ENCODE peak calls at places on chromosomes 2 and 18, in six cellular contexts. H, B, Y, C, X and R are unnamed samples.
A peak's percentile ranks its signal among the peaks of the same experiment; 100 is the strongest.

GRCh38 chr2:27407798-27408491 is 1.4 kb downstream of the PPM1G start:
- DNase-seq in C (peak; percentile 78), X (peak; percentile 65), B (peak; percentile 72), Y (no peak), H (peak; percentile 73), R (peak; percentile 74)

GRCh38 chr2:138500592-138501426 is 761 bp upstream of the SPOPL start:
- DNase-seq in H (peak; percentile 30), B (no peak), Y (no peak), C (no peak), X (no peak), R (no peak)

GRCh38 chr2:235293060-235293459 is 200.8 kb upstream of the AGAP1 start:
- DNase-seq in X (no peak), Y (no peak), C (no peak), H (no peak), B (no peak), R (no peak)

GRCh38 chr2:41595235-41595634 is 452.6 kb upstream of the PKDCC start:
- DNase-seq in B (peak; percentile 44), C (no peak), Y (no peak), X (peak; percentile 33), H (no peak), R (peak; percentile 46)

GRCh38 chr2:47193607-47194006 is 38.5 kb upstream of the STPG4 start:
- DNase-seq in B (no peak), H (no peak), C (no peak), Y (no peak), X (no peak), R (no peak)

GRCh38 chr2:22952671-22953070 is 432.3 kb upstream of the KLHL29 start:
- DNase-seq in C (no peak), B (no peak), H (no peak), Y (no peak), X (no peak), R (no peak)

GRCh38 chr2:26251893-26252292 is 7.2 kb downstream of the HADHB start:
- DNase-seq in C (no peak), Y (no peak), B (no peak), H (no peak), X (peak; percentile 43), R (peak; percentile 37)

GRCh38 chr2:239308696-239309397 is 92.0 kb downstream of the HDAC4 start:
- DNase-seq in H (no peak), X (peak; percentile 70), Y (peak; percentile 69), C (no peak), B (no peak), R (peak; percentile 57)

GRCh38 chr2:98334439-98335078 is 11.7 kb upstream of the CNGA3 start:
- DNase-seq in X (peak; percentile 68), B (peak; percentile 95), Y (no peak), C (peak; percentile 50), H (no peak), R (peak; percentile 65)

GRCh38 chr2:114929225-114929624 is 486.8 kb downstream of the DPP10 start:
- DNase-seq in C (no peak), Y (no peak), B (peak; percentile 2), H (no peak), X (no peak), R (no peak)

GRCh38 chr2:205681836-205682238 is 464 bp upstream of the NRP2 start:
- DNase-seq in B (peak; percentile 10), C (no peak), H (no peak), X (peak; percentile 38), Y (no peak), R (peak; percentile 31)

GRCh38 chr2:3160751-3161330 is 216.8 kb downstream of the EIPR1 start:
- DNase-seq in H (no peak), C (no peak), Y (no peak), X (no peak), B (no peak), R (no peak)

GRCh38 chr2:121961761-121962160 is 206.3 kb downstream of the TSN start:
- DNase-seq in X (no peak), Y (no peak), H (no peak), B (no peak), C (no peak), R (no peak)

GRCh38 chr2:106299696-106300095 is 105.6 kb upstream of the UXS1 start:
- DNase-seq in H (no peak), Y (no peak), B (no peak), X (no peak), C (no peak), R (no peak)

GRCh38 chr2:155161314-155161713 is 462.8 kb downstream of the KCNJ3 start:
- DNase-seq in H (no peak), C (no peak), X (no peak), Y (no peak), B (no peak), R (no peak)

GRCh38 chr18:56747032-56747658 is 96.0 kb downstream of the WDR7 start:
- DNase-seq in C (no peak), Y (no peak), X (no peak), B (no peak), H (no peak), R (no peak)

GRCh38 chr18:2154278-2154677 is 417.0 kb downstream of the METTL4 start:
- DNase-seq in X (no peak), Y (no peak), B (no peak), H (no peak), C (no peak), R (no peak)

GRCh38 chr2:220144411-220144810 is 517.0 kb downstream of the SLC4A3 start:
- DNase-seq in H (no peak), X (peak; percentile 47), B (peak; percentile 42), Y (no peak), C (no peak), R (peak; percentile 45)

GRCh38 chr2:238475571-238475970 is 48.8 kb downstream of the ASB1 start:
- DNase-seq in B (no peak), X (no peak), H (no peak), Y (no peak), C (no peak), R (no peak)

GRCh38 chr2:238895901-238896600 is 48.2 kb downstream of the TWIST2 start:
- DNase-seq in H (no peak), C (no peak), Y (peak; percentile 91), X (peak; percentile 91), B (no peak), R (peak; percentile 84)

GRCh38 chr2:168964251-168964807 is 63.2 kb downstream of the G6PC2 start:
- DNase-seq in B (peak; percentile 73), X (no peak), C (no peak), Y (no peak), H (no peak), R (no peak)

GRCh38 chr2:75503048-75503607 is 57.6 kb downstream of the EVA1A start:
- DNase-seq in X (peak; percentile 54), C (peak; percentile 12), H (no peak), Y (no peak), B (peak; percentile 72), R (peak; percentile 72)

GRCh38 chr2:63438171-63438570 is 150.1 kb downstream of the WDPCP start:
- DNase-seq in Y (no peak), B (no peak), C (no peak), H (no peak), X (peak; percentile 3), R (peak; percentile 33)

GRCh38 chr2:18505703-18506341 is 54.6 kb downstream of the RDH14 start:
- DNase-seq in X (no peak), Y (no peak), B (no peak), C (no peak), H (no peak), R (no peak)

GRCh38 chr18:69916412-69916811 is 31.3 kb downstream of the CD226 start:
- DNase-seq in B (peak; percentile 79), C (peak; percentile 7), H (no peak), Y (no peak), X (no peak), R (no peak)

GRCh38 chr2:97931851-97932211 is 63.9 kb downstream of the TMEM131 start:
- DNase-seq in C (no peak), H (no peak), Y (no peak), B (no peak), X (no peak), R (no peak)

GRCh38 chr2:29528891-29529520 is 392.4 kb downstream of the ALK start:
- DNase-seq in X (peak; percentile 35), H (no peak), C (no peak), Y (no peak), B (peak; percentile 52), R (peak; percentile 49)

GRCh38 chr2:178419123-178419522 is 31.9 kb downstream of the PRKRA start:
- DNase-seq in B (peak; percentile 64), H (no peak), Y (no peak), C (peak; percentile 22), X (peak; percentile 46), R (peak; percentile 59)

GRCh38 chr2:132651115-132652099 is 18.6 kb downstream of the LYPD1 start:
- DNase-seq in B (peak; percentile 29), X (peak; percentile 60), C (peak; percentile 63), H (peak; percentile 11), Y (no peak), R (peak; percentile 81)

GRCh38 chr2:39511219-39511785 is 74.2 kb upstream of the MAP4K3 start:
- DNase-seq in C (no peak), H (peak; percentile 61), Y (no peak), X (peak; percentile 43), B (no peak), R (no peak)

GRCh38 chr2:209208211-209208610 is 215.6 kb upstream of the MAP2 start:
- DNase-seq in C (peak; percentile 45), H (peak; percentile 44), X (no peak), Y (no peak), B (peak; percentile 43), R (peak; percentile 12)
- H3K4me3 ChIP-seq in C (peak overlapping the region; percentile 38), H (peak overlapping the region; percentile 17), X (no peak overlapping the region), Y (peak overlapping the region; percentile 26), B (peak overlapping the region; percentile 55), R (peak overlapping the region; percentile 43)

GRCh38 chr2:74042606-74043005 is 57.9 kb downstream of the TET3 start:
- DNase-seq in C (no peak), B (no peak), Y (no peak), H (no peak), X (no peak), R (no peak)
- TF ChIP-seq CTCF in C (no peak), B (no peak), Y (no peak), H (no peak), X (no peak), R (no peak)

DNA sequence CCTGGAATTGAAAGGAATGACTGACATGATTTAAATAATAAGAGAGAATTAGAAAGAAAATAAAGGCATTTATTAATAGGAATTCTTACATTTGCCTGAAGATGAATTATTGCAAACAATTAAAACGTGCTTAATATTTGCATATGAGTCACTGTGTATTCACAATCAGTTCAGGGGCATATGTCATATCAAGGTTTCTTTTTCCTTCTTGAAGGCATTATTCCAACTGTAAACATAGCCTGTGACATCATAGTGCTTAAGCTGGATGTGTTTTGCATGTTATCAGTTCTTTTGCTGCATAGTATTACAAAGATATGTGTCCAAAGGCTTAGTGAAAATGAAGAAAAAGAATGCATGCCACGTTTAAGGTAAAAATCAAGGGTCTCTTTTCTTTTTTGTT is 80.8 kb downstream of the MEIS1 start:
- DNase-seq in H (peak; percentile 18), Y (no peak), X (peak; percentile 56), C (no peak), B (no peak), R (peak; percentile 61)
- H3K4me3 ChIP-seq in H (no peak overlapping the region), Y (no peak overlapping the region), X (no peak overlapping the region), C (no peak overlapping the region), B (no peak overlapping the region), R (no peak overlapping the region)

DNA sequence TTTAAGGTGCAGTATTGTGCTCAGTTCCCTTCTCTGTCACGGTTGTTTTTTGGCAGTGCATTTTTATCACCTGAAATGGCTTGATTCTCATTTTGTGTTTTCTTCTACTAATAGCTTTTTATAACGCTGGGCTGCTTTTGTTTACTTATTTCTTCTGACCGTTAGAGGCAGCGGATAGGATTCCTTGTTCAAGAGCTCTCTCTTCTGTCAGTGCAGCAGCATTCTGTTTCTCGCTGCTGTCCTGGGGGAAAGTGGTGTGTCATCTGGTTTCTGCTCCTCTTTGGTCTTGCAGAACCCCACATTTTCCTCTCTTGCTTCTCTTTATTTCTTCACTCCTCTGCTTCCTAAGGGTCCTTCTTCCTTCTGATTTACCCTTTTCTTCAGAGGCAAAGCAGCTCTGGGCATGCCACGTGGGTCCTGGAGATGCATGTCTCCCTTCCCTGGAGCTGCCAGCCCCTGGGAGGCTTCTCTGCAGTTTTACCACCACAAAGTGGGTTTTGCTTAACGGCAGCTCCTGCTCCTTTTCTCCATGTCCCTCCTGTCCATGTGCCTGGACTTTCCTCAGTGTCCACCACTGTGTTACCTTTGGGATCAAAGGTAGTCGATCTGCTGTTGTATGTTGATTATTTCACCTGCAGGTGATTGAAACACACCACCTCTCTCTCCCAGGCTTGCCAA is 47.3 kb upstream of the SNTG2 start:
- DNase-seq in B (no peak), H (no peak), Y (no peak), C (no peak), X (no peak), R (no peak)
- TF ChIP-seq CTCF in B (no peak), H (no peak), Y (no peak), C (no peak), X (no peak), R (no peak)